ENCODE peak calls at places on chromosomes 11 and 22, in seven cellular contexts. V is K562, F is HCT116, L is SK-N-SH, Q is GM12878, C is H1, Y is HepG2. J is an unnamed sample.
A peak's percentile ranks its signal among the peaks of the same experiment; 100 is the strongest.

GRCh38 chr22:32802291-32802826 is 854 bp downstream of the TIMP3 start:
- DNase-seq in V (no peak), F (no peak), L (no peak), Q (no peak), C (no peak), Y (no peak), J (no peak)

GRCh38 chr11:26297179-26297970 is 34.6 kb upstream of the ANO3 start:
- DNase-seq in V (peak; percentile 8), F (peak; percentile 2), L (peak; percentile 49), Q (no peak), C (no peak), Y (peak; percentile 58), J (peak; percentile 84)

GRCh38 chr22:20238567-20239062 is 29.5 kb downstream of the RTN4R start:
- DNase-seq in V (peak; percentile 99), F (peak; percentile 13), L (peak; percentile 89), Q (no peak), C (peak; percentile 87), Y (peak; percentile 41), J (peak; percentile 90)

GRCh38 chr22:32986773-32987050 is 71.5 kb downstream of the SYN3 start:
- DNase-seq in V (no peak), F (no peak), L (no peak), Q (no peak), C (no peak), Y (no peak), J (no peak)

GRCh38 chr22:31488988-31489617 is 539 bp downstream of the EIF4ENIF1 start:
- DNase-seq in V (peak; percentile 27), F (no peak), L (peak; percentile 84), Q (no peak), C (peak; percentile 73), Y (no peak), J (no peak)

GRCh38 chr11:126637800-126638175 is 282.3 kb downstream of the ST3GAL4 start:
- DNase-seq in V (no peak), F (no peak), L (no peak), Q (no peak), C (no peak), Y (no peak), J (no peak)

GRCh38 chr22:28246392-28246791 is 327.3 kb upstream of the PITPNB start:
- DNase-seq in V (no peak), F (no peak), L (no peak), Q (no peak), C (no peak), Y (no peak), J (no peak)

GRCh38 chr11:77303328-77303727 is 1.8 kb upstream of the GDPD4 start:
- DNase-seq in V (no peak), F (no peak), L (peak; percentile 21), Q (no peak), C (no peak), Y (no peak), J (no peak)

GRCh38 chr11:97610000-97610399 is 1220.2 kb downstream of the JRKL start:
- DNase-seq in V (no peak), F (no peak), L (no peak), Q (no peak), C (no peak), Y (no peak), J (peak; percentile 48)

GRCh38 chr11:693415-693831 is 1.6 kb downstream of the DEAF1 start:
- DNase-seq in V (no peak), F (no peak), L (no peak), Q (no peak), C (no peak), Y (no peak), J (no peak)

GRCh38 chr11:65648997-65649491 is 11.1 kb downstream of the SIPA1 start:
- DNase-seq in V (no peak), F (no peak), L (no peak), Q (no peak), C (no peak), Y (no peak), J (no peak)

GRCh38 chr11:27401760-27402316 is 38.8 kb upstream of the CCDC34 start:
- DNase-seq in V (no peak), F (no peak), L (no peak), Q (no peak), C (no peak), Y (peak; percentile 85), J (no peak)

GRCh38 chr22:41217553-41218157 is 12.5 kb downstream of the L3MBTL2 start:
- DNase-seq in V (no peak), F (no peak), L (no peak), Q (no peak), C (peak; percentile 64), Y (no peak), J (no peak)

GRCh38 chr11:102061276-102061675 is 14.0 kb downstream of the CFAP300 start:
- DNase-seq in V (no peak), F (no peak), L (no peak), Q (no peak), C (no peak), Y (peak; percentile 21), J (peak; percentile 33)

GRCh38 chr11:112318193-112318592 is 57.5 kb upstream of the PLET1 start:
- DNase-seq in V (no peak), F (peak; percentile 4), L (no peak), Q (no peak), C (no peak), Y (no peak), J (no peak)

GRCh38 chr11:27471588-27472397 is 797 bp downstream of the LGR4 start:
- DNase-seq in V (peak; percentile 77), F (no peak), L (peak; percentile 81), Q (no peak), C (peak; percentile 66), Y (no peak), J (peak; percentile 56)

GRCh38 chr22:49749885-49750510 is 77.7 kb downstream of the BRD1 start:
- DNase-seq in V (no peak), F (no peak), L (peak; percentile 28), Q (no peak), C (no peak), Y (no peak), J (no peak)

GRCh38 chr11:72693271-72693968 is 19.2 kb upstream of the PDE2A start:
- DNase-seq in V (no peak), F (no peak), L (no peak), Q (no peak), C (no peak), Y (no peak), J (no peak)

GRCh38 chr11:72700026-72700610 is 25.9 kb upstream of the PDE2A start:
- DNase-seq in V (no peak), F (no peak), L (no peak), Q (no peak), C (no peak), Y (no peak), J (no peak)

GRCh38 chr11:72697814-72698213 is 23.6 kb upstream of the PDE2A start:
- DNase-seq in V (no peak), F (no peak), L (no peak), Q (no peak), C (no peak), Y (no peak), J (no peak)

GRCh38 chr11:72695354-72695753 is 21.1 kb upstream of the PDE2A start:
- DNase-seq in V (no peak), F (no peak), L (no peak), Q (no peak), C (no peak), Y (no peak), J (no peak)

GRCh38 chr11:72696866-72697428 is 22.7 kb upstream of the PDE2A start:
- DNase-seq in V (peak; percentile 99), F (no peak), L (no peak), Q (no peak), C (peak; percentile 84), Y (no peak), J (no peak)
- TF ChIP-seq JUND in V (no peak), F (no peak), L (no peak), Q (no peak), C (no peak), Y (no peak), J (no peak)

GRCh38 chr11:46237248-46238077 is 40.0 kb upstream of the CREB3L1 start:
- DNase-seq in V (peak; percentile 87), F (peak; percentile 86), L (peak; percentile 87), Q (no peak), C (peak; percentile 87), Y (no peak), J (peak; percentile 61)

GRCh38 chr11:46238967-46239800 is 38.3 kb upstream of the CREB3L1 start:
- DNase-seq in V (peak; percentile 78), F (peak; percentile 62), L (peak; percentile 94), Q (no peak), C (peak; percentile 97), Y (peak; percentile 40), J (peak; percentile 98)

GRCh38 chr11:46235777-46236688 is 41.4 kb upstream of the CREB3L1 start:
- DNase-seq in V (no peak), F (no peak), L (no peak), Q (no peak), C (peak; percentile 14), Y (no peak), J (no peak)

GRCh38 chr11:46238078-46238966 is 39.1 kb upstream of the CREB3L1 start:
- DNase-seq in V (peak; percentile 75), F (no peak), L (peak; percentile 87), Q (no peak), C (peak; percentile 80), Y (no peak), J (peak; percentile 40)

GRCh38 chr11:46236918-46237247 is 40.6 kb upstream of the CREB3L1 start:
- DNase-seq in V (no peak), F (no peak), L (no peak), Q (no peak), C (no peak), Y (no peak), J (no peak)
- TF ChIP-seq JUND in V (no peak), F (no peak), L (no peak), Q (no peak), C (no peak), Y (no peak), J (no peak)

GRCh38 chr22:17562906-17563870 is at the start of gene SLC25A18:
- DNase-seq in V (peak; percentile 46), F (no peak), L (no peak), Q (no peak), C (peak; percentile 56), Y (peak; percentile 53), J (no peak)
- TF ChIP-seq JUND in V (peak; percentile 14), F (no peak), L (no peak), Q (no peak), C (no peak), Y (no peak), J (no peak)

GRCh38 chr22:30181459-30182353 is 64.9 kb downstream of the LIF start:
- DNase-seq in V (no peak), F (no peak), L (no peak), Q (no peak), C (no peak), Y (no peak), J (no peak)

GRCh38 chr22:30183861-30184278 is 62.7 kb downstream of the LIF start:
- DNase-seq in V (peak; percentile 29), F (no peak), L (no peak), Q (no peak), C (no peak), Y (no peak), J (no peak)

GRCh38 chr22:30182833-30183232 is 63.7 kb downstream of the LIF start:
- DNase-seq in V (no peak), F (no peak), L (no peak), Q (no peak), C (no peak), Y (no peak), J (no peak)

GRCh38 chr22:30182365-30182764 is 64.2 kb downstream of the LIF start:
- DNase-seq in V (peak; percentile 9), F (no peak), L (no peak), Q (no peak), C (no peak), Y (peak; percentile 39), J (no peak)

DNA sequence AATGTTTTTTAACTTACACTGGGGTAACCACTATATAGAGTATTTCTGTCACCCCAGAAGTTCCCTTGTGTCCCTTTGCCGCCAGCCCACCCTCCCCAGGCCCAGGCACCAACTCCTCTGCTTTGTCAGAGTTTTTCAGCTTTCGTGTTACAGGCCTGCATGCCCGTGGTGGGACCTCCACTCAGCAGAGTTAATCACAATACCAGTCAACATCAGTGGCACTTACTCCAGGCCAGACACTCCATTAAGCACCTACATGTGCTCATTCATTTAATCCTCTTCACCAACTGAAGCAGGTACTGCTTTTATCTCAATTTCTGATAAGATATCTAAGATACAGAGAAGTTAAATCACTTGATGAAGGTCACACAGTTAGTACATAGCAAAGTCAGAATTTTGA is 63.3 kb downstream of the LIF start:
- DNase-seq in V (no peak), F (no peak), L (no peak), Q (no peak), C (no peak), Y (no peak), J (no peak)
- TF ChIP-seq JUND in V (no peak), F (no peak), L (no peak), Q (no peak), C (no peak), Y (no peak), J (no peak)

J was measured in T47D.